ENCODE peak calls at places on chromosomes 11 and 22, in seven cellular contexts. Z, S, X, L, O, V and B are unnamed samples.

GRCh38 chr11:86484164-86484794 is 109.6 kb downstream of the CCDC81 start:
- DNase-seq in V (peak; percentile 63), L (peak; percentile 81), X (no peak), O (no peak), Z (no peak), S (peak; percentile 31), B (no peak)

GRCh38 chr11:131326829-131327228 is 43.6 kb upstream of the NTM start:
- DNase-seq in S (no peak), Z (no peak), O (no peak), X (no peak), V (no peak), L (no peak), B (no peak)

GRCh38 chr11:99505831-99506230 is 485.1 kb downstream of the CNTN5 start:
- DNase-seq in V (no peak), Z (no peak), X (no peak), S (no peak), O (no peak), L (no peak), B (no peak)

GRCh38 chr22:19795617-19796008 is 35.0 kb downstream of the TBX1 start:
- DNase-seq in X (no peak), V (no peak), S (no peak), O (no peak), Z (no peak), L (no peak), B (no peak)

GRCh38 chr11:10556590-10556989 is 11.9 kb downstream of the LYVE1 start:
- DNase-seq in S (no peak), L (no peak), Z (no peak), O (no peak), V (no peak), X (no peak), B (peak; percentile 28)

GRCh38 chr11:7639643-7640025 is 33.7 kb downstream of the CYB5R2 start:
- DNase-seq in S (no peak), Z (no peak), V (no peak), X (no peak), O (no peak), L (no peak), B (no peak)

GRCh38 chr11:27711725-27712124 is 11.5 kb upstream of the BDNF start:
- DNase-seq in Z (no peak), S (no peak), L (no peak), X (no peak), O (no peak), V (no peak), B (no peak)

GRCh38 chr22:45302751-45303150 is 7.0 kb upstream of the FAM118A start:
- DNase-seq in L (no peak), Z (no peak), V (no peak), O (no peak), X (no peak), S (no peak), B (no peak)

GRCh38 chr22:46450931-46451660 is 86.3 kb downstream of the CELSR1 start:
- DNase-seq in O (no peak), X (no peak), V (no peak), L (no peak), Z (no peak), S (no peak), B (peak; percentile 53)

GRCh38 chr11:22432331-22433065 is 94.3 kb downstream of the SLC17A6 start:
- DNase-seq in X (no peak), V (peak; percentile 2), Z (peak; percentile 7), S (no peak), O (peak; percentile 69), L (no peak), B (no peak)

GRCh38 chr11:66851698-66852465 is 5.0 kb upstream of the LRFN4 start:
- DNase-seq in X (no peak), V (peak; percentile 58), Z (peak; percentile 31), S (no peak), O (peak; percentile 80), L (no peak), B (peak; percentile 16)

GRCh38 chr22:18085188-18085587 is 7.4 kb downstream of the PEX26 start:
- DNase-seq in S (no peak), L (no peak), X (no peak), O (no peak), Z (no peak), V (no peak), B (no peak)

GRCh38 chr11:111659201-111659600 is 57.0 kb downstream of the SIK2 start:
- DNase-seq in O (no peak), V (no peak), L (no peak), S (no peak), X (no peak), Z (no peak), B (no peak)

GRCh38 chr22:42273855-42274451 is 3.5 kb upstream of the TCF20 start:
- DNase-seq in O (no peak), S (no peak), X (no peak), V (no peak), L (no peak), Z (no peak), B (no peak)

GRCh38 chr11:117733311-117733710 is 63.7 kb downstream of the DSCAML1 start:
- DNase-seq in S (no peak), O (no peak), V (no peak), L (no peak), Z (no peak), X (no peak), B (no peak)

GRCh38 chr22:44151661-44152060 is 29.1 kb upstream of the PARVG start:
- DNase-seq in Z (no peak), S (no peak), X (no peak), L (no peak), V (no peak), O (no peak), B (no peak)

GRCh38 chr22:33568934-33569496 is 351.3 kb downstream of the LARGE1 start:
- DNase-seq in Z (no peak), L (no peak), O (no peak), X (no peak), V (no peak), S (no peak), B (no peak)

GRCh38 chr22:38106814-38107578 is 3.5 kb downstream of the BAIAP2L2 start:
- DNase-seq in S (no peak), O (no peak), L (no peak), X (no peak), V (no peak), Z (no peak), B (no peak)

GRCh38 chr22:38110008-38110862 is at the start of gene BAIAP2L2:
- DNase-seq in V (no peak), S (no peak), Z (no peak), X (no peak), O (no peak), L (peak; percentile 79), B (no peak)

GRCh38 chr22:38107692-38108515 is 2.6 kb downstream of the BAIAP2L2 start:
- DNase-seq in L (peak; percentile 93), Z (no peak), S (no peak), O (no peak), X (no peak), V (no peak), B (no peak)

GRCh38 chr22:38109391-38110000 is 988 bp downstream of the BAIAP2L2 start:
- DNase-seq in S (no peak), V (no peak), Z (no peak), O (no peak), X (no peak), L (no peak), B (no peak)

DNA sequence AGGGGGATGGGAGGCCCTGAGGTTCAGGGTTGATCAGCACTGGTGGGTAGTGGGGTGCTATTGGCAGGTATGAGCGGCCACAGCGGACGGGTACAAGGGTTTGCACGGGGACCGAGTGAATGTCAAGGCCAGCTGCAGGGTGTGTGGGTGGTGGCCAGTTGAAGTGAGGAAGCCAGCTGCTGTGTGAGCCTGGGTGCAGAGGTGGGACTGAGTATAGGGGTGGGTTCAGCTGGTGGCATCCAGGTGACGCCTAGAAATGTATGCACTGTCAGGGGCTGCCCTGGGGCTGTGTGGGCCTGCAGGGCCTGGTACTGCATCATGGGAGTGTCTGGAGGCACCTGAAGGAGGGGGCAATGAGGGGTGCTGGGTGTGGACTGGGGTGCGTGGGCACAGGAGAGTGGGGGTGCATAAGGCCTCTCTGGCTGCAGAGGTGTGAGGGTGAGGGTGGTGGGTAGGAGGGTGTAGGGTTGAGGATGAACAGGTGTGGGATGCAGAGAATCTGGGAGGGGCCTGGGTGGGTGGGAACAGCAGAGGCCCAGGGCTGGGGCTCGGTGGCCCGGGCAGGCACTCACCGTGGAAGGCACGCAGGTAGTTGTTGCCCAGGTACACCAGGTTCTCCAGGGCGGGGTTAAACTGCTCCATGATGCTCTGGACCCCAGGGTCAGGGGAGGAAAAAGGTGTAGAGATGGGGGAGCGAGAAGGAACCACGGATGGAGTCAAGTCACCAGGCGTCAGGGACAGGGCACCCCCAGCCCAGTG is 1.7 kb downstream of the BAIAP2L2 start:
- DNase-seq in L (no peak), S (no peak), Z (no peak), O (no peak), X (no peak), V (no peak), B (no peak)
- TF ChIP-seq JUND in L (no peak), S (no peak), Z (no peak), O (no peak), X (no peak), V (no peak), B (no peak)

GRCh38 chr11:2376751-2377451 is at the start of gene CD81:
- DNase-seq in L (no peak), Z (peak; percentile 96), X (no peak), O (peak; percentile 82), V (peak; percentile 55), S (no peak), B (peak; percentile 41)
- TF ChIP-seq JUND in L (no peak), Z (no peak), X (no peak), O (no peak), V (no peak), S (no peak), B (no peak)

DNA sequence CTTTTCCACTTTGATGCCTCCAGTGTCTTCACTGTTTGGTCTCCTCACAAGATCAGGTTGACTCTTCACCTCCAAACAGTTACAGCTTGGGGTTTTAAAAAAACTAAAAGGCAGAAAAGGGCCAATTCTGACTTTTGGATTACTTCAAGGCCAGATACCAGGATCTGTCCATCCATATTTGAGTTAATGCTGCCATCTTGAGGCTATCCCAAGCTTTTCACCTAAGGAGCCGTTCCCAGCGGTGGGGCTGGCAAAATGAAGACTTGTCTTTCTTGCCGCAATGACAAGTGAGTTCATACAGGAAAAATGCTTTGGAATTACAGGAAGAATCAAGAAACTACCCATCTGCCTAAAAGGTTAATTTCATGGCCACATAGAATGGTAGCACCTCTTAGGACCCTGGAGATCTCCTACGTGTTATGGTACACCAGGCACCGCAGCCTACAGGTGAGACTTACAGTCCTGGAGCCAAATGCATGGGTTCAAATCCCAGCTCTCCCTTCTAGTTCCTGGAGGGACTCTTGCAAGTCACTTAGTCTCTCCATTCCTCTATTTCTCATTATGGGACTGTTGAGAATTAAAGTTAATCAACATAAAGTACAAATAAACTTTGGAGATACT is 6.0 kb upstream of the OR5B21 start:
- DNase-seq in X (no peak), V (peak; percentile 66), S (peak; percentile 64), L (peak; percentile 51), Z (peak; percentile 29), O (peak; percentile 74), B (peak; percentile 83)
- TF ChIP-seq JUND in X (no peak), V (no peak), S (no peak), L (no peak), Z (no peak), O (no peak), B (no peak)

GRCh38 chr11:25924586-25924985 is 407.3 kb upstream of the ANO3 start:
- DNase-seq in S (no peak), O (no peak), X (no peak), V (no peak), L (no peak), Z (no peak), B (no peak)
- TF ChIP-seq JUND in S (no peak), O (no peak), X (no peak), V (no peak), L (no peak), Z (no peak), B (no peak)